ENCODE peak calls at places on chromosomes 2 and 18, in four cellular contexts. W is hepatocyte; T is GM12865; X is naive thymus-derived CD4-positive, alpha-beta T cell. U is an unnamed sample.
A peak's percentile ranks its signal among the peaks of the same experiment; 100 is the strongest.

GRCh38 chr2:109242654-109243331 is 113.8 kb downstream of the SH3RF3 start:
- DNase-seq in W (no peak), T (no peak), X (no peak), U (no peak)

GRCh38 chr18:4405965-4406364 is 49.1 kb downstream of the DLGAP1 start:
- DNase-seq in W (no peak), T (peak; percentile 22), X (no peak), U (no peak)

GRCh38 chr18:76491801-76492668 is 3.0 kb downstream of the ZNF516 start:
- DNase-seq in W (peak; percentile 55), T (peak; percentile 45), X (peak; percentile 42), U (no peak)

GRCh38 chr2:96914332-96914731 is 44.5 kb upstream of the SEMA4C start:
- DNase-seq in W (no peak), T (no peak), X (no peak), U (no peak)

GRCh38 chr2:105540642-105541041 is 141.8 kb upstream of the FHL2 start:
- DNase-seq in W (no peak), T (no peak), X (no peak), U (no peak)

GRCh38 chr18:79479114-79479760 is 83.5 kb downstream of the NFATC1 start:
- DNase-seq in W (no peak), T (no peak), X (no peak), U (no peak)

GRCh38 chr18:66867653-66868052 is 263.8 kb upstream of the CDH19 start:
- DNase-seq in W (no peak), T (no peak), X (no peak), U (no peak)

GRCh38 chr2:86256982-86257381 is 57.7 kb downstream of the MRPL35 start:
- DNase-seq in W (no peak), T (no peak), X (no peak), U (no peak)

GRCh38 chr2:188474316-188474715 is 182.6 kb downstream of the GULP1 start:
- DNase-seq in W (no peak), T (no peak), X (no peak), U (no peak)

GRCh38 chr2:184178229-184178628 is 420.1 kb upstream of the ZNF804A start:
- DNase-seq in W (no peak), T (no peak), X (no peak), U (no peak)

GRCh38 chr2:165953306-165953654 is 296 bp downstream of the TTC21B start:
- DNase-seq in W (no peak), T (no peak), X (no peak), U (peak; percentile 28)

GRCh38 chr2:177639262-177639914 is 246.8 kb downstream of the AGPS start:
- DNase-seq in W (no peak), T (no peak), X (no peak), U (no peak)

GRCh38 chr18:79488311-79489047 is 92.7 kb downstream of the NFATC1 start:
- DNase-seq in W (no peak), T (no peak), X (no peak), U (no peak)

GRCh38 chr18:6876646-6877045 is 147.1 kb downstream of the ARHGAP28 start:
- DNase-seq in W (no peak), T (no peak), X (no peak), U (no peak)

GRCh38 chr18:13220326-13220991 is 1.9 kb downstream of the LDLRAD4 start:
- DNase-seq in W (peak; percentile 34), T (no peak), X (peak; percentile 18), U (peak; percentile 39)

GRCh38 chr18:13217971-13218375 is 587 bp upstream of the LDLRAD4 start:
- DNase-seq in W (no peak), T (no peak), X (peak; percentile 20), U (no peak)

GRCh38 chr18:13219012-13219396 is 444 bp downstream of the LDLRAD4 start:
- DNase-seq in W (no peak), T (no peak), X (no peak), U (no peak)

GRCh38 chr18:13218376-13219011 is at the start of gene LDLRAD4:
- DNase-seq in W (peak; percentile 55), T (no peak), X (peak; percentile 63), U (no peak)

DNA sequence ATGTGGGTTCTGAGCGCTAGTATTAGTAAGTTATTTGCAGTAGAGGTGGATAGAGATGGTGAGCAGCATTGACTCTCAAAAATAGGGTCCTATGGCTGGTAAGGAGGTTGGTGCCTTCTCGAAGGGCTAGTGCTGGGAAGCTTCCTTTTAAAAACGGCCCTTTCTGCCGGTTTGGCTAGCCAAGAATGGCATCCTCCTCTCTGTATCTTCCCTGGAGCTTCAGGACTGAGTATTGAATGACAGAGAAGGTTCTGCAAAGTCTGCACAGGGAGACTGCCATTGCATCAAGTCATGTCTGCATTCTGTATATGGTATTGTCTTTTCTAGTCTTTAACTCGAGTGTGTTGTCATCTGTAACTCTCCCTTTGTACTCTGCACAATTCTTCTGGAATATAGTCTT is 1.0 kb downstream of the LDLRAD4 start:
- DNase-seq in W (no peak), T (no peak), X (no peak), U (no peak)
- H3K4me3 ChIP-seq in W (peak overlapping the region; percentile 77), T (no peak overlapping the region), X (peak overlapping the region; percentile 55), U (no peak overlapping the region)

GRCh38 chr2:237674731-237675276 is 47.4 kb downstream of the LRRFIP1 start:
- DNase-seq in W (peak; percentile 75), T (peak; percentile 90), X (peak; percentile 81), U (no peak)
- H3K4me3 ChIP-seq in W (no peak overlapping the region), T (peak overlapping the region; percentile 35), X (peak overlapping the region; percentile 66), U (no peak overlapping the region)

GRCh38 chr18:23114911-23115310 is 20.4 kb upstream of the CABLES1 start:
- DNase-seq in W (no peak), T (no peak), X (no peak), U (no peak)
- H3K4me3 ChIP-seq in W (no peak overlapping the region), T (no peak overlapping the region), X (no peak overlapping the region), U (no peak overlapping the region)

DNA sequence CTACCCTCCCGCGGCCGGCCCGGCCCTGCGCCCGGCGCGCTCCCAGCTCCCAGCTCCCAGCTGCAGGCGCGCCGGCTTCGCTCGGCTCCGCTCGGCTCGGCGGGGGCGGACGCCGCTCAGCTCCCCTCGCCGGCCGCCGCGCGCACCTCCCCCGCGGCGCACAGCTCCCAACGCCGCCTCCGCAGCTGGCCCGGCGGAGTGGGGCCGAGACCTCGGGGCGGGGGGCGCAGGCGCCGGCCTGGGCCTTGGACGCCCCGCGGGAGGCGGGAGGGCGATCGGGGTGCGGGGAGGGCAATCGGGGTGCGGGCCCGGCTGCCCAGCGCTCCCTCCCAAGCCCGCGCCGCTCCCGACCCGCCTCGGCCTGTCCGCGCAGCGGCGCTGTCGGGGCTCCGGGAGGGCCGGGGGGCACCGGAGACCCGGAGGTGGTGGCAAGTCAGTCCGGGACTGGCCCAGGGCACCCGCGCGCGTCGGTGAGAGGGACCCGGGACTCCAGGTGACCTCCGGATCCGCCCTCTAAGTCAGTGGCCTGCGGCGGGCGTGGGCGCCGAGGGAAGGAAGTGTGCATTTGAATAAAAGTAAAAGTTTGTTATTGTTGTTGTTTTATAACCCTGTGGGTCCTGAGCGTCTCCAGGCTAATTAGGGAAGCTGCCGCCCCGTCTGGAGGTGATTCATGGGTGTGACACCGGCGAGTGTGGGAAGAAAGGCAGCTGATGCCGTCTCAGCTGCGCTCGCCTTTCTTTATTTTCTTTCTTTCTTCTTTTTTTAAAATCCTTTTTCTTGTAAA is at the start of gene CRACDL:
- DNase-seq in W (peak; percentile 59), T (no peak), X (no peak), U (no peak)
- H3K4me3 ChIP-seq in W (peak within 1 kb of the TSS; percentile 33), T (no peak within 1 kb of the TSS), X (peak within 1 kb of the TSS; percentile 30), U (peak within 1 kb of the TSS; percentile 41)

GRCh38 chr2:25879133-25879730 is 945 bp upstream of the ASXL2 start:
- DNase-seq in W (peak; percentile 45), T (no peak), X (peak; percentile 0), U (no peak)
- H3K4me3 ChIP-seq in W (peak overlapping the region; percentile 21), T (peak overlapping the region; percentile 56), X (peak overlapping the region; percentile 81), U (peak overlapping the region; percentile 94)

GRCh38 chr2:117862459-117862858 is 48.0 kb downstream of the DDX18 start:
- DNase-seq in W (no peak), T (no peak), X (no peak), U (no peak)

GRCh38 chr2:117859532-117859911 is 45.0 kb downstream of the DDX18 start:
- DNase-seq in W (no peak), T (no peak), X (no peak), U (no peak)

GRCh38 chr2:117858336-117858735 is 43.8 kb downstream of the DDX18 start:
- DNase-seq in W (no peak), T (no peak), X (no peak), U (no peak)

GRCh38 chr2:117858892-117859531 is 44.5 kb downstream of the DDX18 start:
- DNase-seq in W (no peak), T (no peak), X (no peak), U (no peak)

GRCh38 chr2:117859924-117860647 is 45.6 kb downstream of the DDX18 start:
- DNase-seq in W (no peak), T (no peak), X (no peak), U (no peak)
- H3K4me3 ChIP-seq in W (no peak overlapping the region), T (no peak overlapping the region), X (no peak overlapping the region), U (no peak overlapping the region)

DNA sequence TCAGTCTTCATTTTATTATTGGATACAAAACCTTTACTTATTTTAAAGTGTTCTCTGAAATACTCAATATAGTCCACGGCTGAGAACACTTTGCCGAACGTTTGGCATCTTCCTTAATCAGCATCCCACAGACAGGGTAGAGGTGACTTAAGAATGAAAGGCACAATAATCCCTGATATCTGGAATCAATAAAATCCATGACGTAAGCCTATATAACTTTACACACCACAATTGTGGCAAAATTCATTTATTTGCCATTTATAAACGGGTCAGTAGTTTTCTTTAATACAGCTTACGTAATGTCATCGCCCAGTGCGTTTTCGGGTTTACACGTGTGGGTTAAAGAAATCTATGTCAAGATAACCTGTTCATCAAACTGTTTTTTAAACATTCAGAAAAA is 1.3 kb downstream of the MGAT4A start:
- DNase-seq in W (no peak), T (no peak), X (no peak), U (no peak)
- H3K4me3 ChIP-seq in W (peak overlapping the region; percentile 74), T (no peak overlapping the region), X (peak overlapping the region; percentile 79), U (peak overlapping the region; percentile 53)

GRCh38 chr2:66430906-66431619 is 3.9 kb upstream of the MEIS1 start:
- DNase-seq in W (no peak), T (no peak), X (no peak), U (no peak)

GRCh38 chr2:66430195-66430905 is 4.6 kb upstream of the MEIS1 start:
- DNase-seq in W (no peak), T (no peak), X (no peak), U (no peak)

GRCh38 chr2:66427219-66427768 is 7.6 kb upstream of the MEIS1 start:
- DNase-seq in W (peak; percentile 44), T (no peak), X (no peak), U (no peak)

GRCh38 chr2:66426250-66427064 is 8.5 kb upstream of the MEIS1 start:
- DNase-seq in W (no peak), T (no peak), X (no peak), U (no peak)

GRCh38 chr2:66428986-66429612 is 5.8 kb upstream of the MEIS1 start:
- DNase-seq in W (peak; percentile 67), T (peak; percentile 50), X (no peak), U (no peak)
- H3K4me3 ChIP-seq in W (no peak overlapping the region), T (no peak overlapping the region), X (no peak overlapping the region), U (no peak overlapping the region)

GRCh38 chr18:9835796-9836195 is 50.0 kb upstream of the TXNDC2 start:
- DNase-seq in W (no peak), T (no peak), X (no peak), U (no peak)
- H3K4me3 ChIP-seq in W (no peak overlapping the region), T (no peak overlapping the region), X (no peak overlapping the region), U (no peak overlapping the region)

U was measured in LNCaP clone FGC.